ENCODE peak calls at places on chromosome 13, in five cellular contexts. H is GM23248, T is PC-3, O is PC-9, L is MM.1S. F is an unnamed sample.

GRCh38 chr13:75704942-75705320 is 68.8 kb downstream of the LMO7 start:
- DNase-seq in H (no peak), O (peak), L (no peak), T (peak), F (no peak)

GRCh38 chr13:78323848-78324247 is 279.5 kb downstream of the POU4F1 start:
- DNase-seq in L (no peak), O (peak), T (peak), H (no peak), F (no peak)

GRCh38 chr13:94431569-94431968 is 47.9 kb downstream of the DCT start:
- DNase-seq in L (no peak), O (no peak), H (peak), T (no peak), F (no peak)

GRCh38 chr13:26458196-26458734 is 99.2 kb upstream of the WASF3 start:
- DNase-seq in O (no peak), H (no peak), T (no peak), L (no peak), F (no peak)

GRCh38 chr13:109479991-109480696 is 306.2 kb downstream of the IRS2 start:
- DNase-seq in H (peak), O (peak), L (no peak), T (peak), F (peak)

GRCh38 chr13:50400930-50401553 is 385.8 kb downstream of the KCNRG start:
- DNase-seq in T (no peak), H (peak), L (no peak), O (no peak), F (no peak)

GRCh38 chr13:102197193-102197592 is 204.7 kb downstream of the FGF14 start:
- DNase-seq in O (no peak), H (peak), L (no peak), T (peak), F (no peak)

GRCh38 chr13:77448689-77449088 is 86.8 kb upstream of the SCEL start:
- DNase-seq in T (no peak), L (no peak), O (no peak), H (no peak), F (no peak)

GRCh38 chr13:97567510-97568243 is 133.7 kb downstream of the RAP2A start:
- DNase-seq in H (peak), L (no peak), O (peak), T (peak), F (no peak)

GRCh38 chr13:35979378-35979911 is 151.7 kb downstream of the DCLK1 start:
- DNase-seq in L (no peak), O (no peak), T (peak), H (peak), F (no peak)

DNA sequence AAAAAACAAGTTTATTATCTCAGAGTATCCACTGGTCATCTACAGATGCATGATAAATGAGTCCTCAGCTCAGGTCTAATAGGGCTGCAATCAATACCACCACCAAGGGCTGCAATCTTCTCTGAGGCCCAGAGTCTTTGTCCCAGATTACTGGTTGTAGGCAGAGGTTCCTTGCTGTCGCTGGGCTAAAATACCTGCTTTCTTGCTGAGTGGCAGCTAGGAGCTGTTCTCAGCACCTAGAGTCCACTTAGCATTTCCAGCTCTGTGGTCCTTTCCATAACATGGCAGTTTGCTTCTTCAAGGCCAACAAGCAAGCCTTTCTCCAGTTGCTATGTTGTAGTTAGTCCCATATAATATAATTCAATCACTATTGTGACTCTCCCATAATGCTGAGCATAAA is 351.3 kb downstream of the SLITRK1 start:
- DNase-seq in O (no peak), L (no peak), T (no peak), H (no peak), F (no peak)
- TF ChIP-seq EZH2 in O (no peak), L (no peak), T (no peak), H (no peak), F (no peak)

DNA sequence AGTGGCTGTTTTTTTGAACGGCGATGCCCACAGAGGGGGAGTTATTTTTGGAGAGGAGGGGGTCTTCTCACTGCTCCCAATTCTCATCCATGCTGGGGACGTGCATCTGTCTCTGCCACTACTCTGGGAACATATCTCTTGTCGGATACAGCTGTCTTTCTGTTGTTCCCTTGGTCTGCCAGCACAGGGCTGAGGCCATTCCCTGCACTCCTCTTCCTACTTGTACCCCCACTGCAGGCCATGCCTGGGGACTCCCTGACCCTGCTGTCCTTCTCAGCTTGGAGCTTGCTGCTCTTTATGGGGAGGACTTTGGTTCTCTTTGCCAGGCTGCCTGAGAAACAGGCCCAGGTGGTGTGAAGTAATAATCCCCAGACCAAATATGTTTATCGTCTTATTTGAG is 19.0 kb downstream of the LRCH1 start:
- DNase-seq in H (no peak), T (no peak), O (no peak), L (no peak), F (no peak)
- TF ChIP-seq EZH2 in H (no peak), T (no peak), O (no peak), L (no peak), F (no peak)

GRCh38 chr13:112699318-112699918 is 9.6 kb downstream of the ATP11A start:
- DNase-seq in T (no peak), L (no peak), H (no peak), O (no peak), F (no peak)
- TF ChIP-seq EZH2 in T (no peak), L (no peak), H (no peak), O (no peak), F (no peak)

DNA sequence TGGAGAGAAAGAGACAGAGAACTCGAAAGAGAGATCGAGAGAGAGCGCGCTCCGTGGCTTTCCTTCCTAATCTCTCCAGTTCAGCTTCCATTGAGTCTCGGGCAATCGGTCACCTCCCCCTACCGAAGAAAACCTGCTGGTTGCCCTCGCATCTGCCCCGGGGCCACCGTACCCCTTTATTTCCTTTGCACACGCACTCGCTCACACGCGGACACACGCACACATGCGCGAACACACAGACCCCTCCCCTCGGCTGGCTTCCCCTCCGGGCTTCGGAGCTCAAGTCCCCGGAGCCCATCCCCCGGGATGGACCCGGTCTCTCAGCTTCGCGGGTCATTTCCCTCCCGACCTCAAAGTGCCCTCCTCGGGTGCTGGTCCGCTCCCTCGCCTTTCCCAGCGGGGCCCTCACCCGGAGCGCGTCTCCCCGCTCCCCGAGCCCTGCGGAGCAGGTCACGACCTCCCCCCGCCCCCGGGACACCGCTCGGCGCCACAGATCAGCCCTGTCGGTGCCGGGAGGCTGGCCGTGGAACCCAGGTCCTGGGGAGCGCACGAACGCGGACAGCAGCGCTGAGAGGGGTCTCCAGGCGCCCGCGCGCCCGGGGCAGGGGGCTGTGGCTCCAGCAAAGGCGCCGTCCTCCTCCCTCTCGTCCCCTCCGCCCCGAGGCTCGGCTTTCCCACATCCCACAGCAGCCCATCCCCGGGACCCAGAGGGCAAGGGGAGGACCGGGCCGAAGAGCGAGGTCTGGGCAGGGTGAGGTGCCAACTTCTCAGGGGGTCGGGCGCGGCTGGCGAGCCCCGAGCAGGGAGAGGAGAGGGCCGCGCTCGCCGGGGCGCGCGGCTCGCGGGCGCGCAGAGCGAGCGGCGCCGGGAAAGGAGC is 1.8 kb downstream of the DACH1 start:
- DNase-seq in H (no peak), L (no peak), O (no peak), T (no peak), F (no peak)
- TF ChIP-seq EZH2 in H (no peak), L (no peak), O (no peak), T (no peak), F (no peak)

GRCh38 chr13:33015275-33015674 is 948 bp upstream of the KL start:
- DNase-seq in T (no peak), O (no peak), H (no peak), L (no peak), F (no peak)
- TF ChIP-seq EZH2 in T (no peak), O (no peak), H (no peak), L (no peak), F (no peak)

DNA sequence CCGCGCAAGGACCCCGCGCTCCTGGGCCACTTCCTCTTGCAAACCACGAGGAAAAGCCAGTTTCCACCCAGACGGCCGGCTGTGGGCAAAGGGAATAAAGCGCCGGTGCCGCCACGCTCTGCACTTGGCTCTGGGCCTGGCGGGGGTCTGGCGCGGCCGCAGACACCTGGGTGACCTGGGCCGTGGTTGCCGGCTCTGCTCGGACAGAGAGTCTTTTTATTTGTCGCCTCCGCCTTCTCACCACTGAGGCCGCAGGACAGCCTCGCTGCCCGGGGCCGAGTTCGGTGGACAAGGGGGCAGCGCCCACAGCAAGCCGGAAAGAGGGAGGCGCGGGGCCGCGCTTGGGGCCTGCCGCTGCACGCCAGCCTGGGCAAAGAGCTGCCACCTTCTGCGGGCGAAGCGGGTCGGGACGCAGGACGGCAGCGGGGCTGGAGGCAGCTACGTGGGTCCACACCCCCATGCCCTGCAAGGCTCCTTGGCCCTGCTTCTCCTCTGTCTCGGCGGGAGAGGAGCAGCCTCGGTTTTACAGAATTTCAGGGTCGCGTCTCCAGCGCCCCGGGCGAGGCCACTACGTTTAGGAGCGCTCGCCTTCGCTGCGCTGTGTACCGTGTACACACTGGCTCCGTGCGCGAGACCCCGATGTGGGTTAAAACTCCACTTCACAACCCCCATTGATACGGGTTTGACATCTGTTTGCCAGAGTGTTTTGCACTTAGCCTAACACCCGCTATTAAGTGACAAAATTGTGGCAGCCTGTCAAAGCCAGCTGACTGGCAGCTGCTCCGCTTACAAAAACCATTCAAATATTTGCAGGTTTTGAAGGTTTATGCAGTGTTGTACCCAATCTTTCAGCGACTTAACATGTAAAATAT is 13.0 kb upstream of the SOX1 start:
- DNase-seq in L (no peak), T (no peak), O (no peak), H (no peak), F (no peak)
- TF ChIP-seq EZH2 in L (no peak), T (no peak), O (no peak), H (no peak), F (no peak)

F was measured in SK-N-MC.